ENCODE peak calls at places on chromosomes 3 and 15, in six cellular contexts. D is IMR-90, N is foreskin keratinocyte, S is iPS DF 6.9, Z is right cardiac atrium, K is psoas muscle. B is an unnamed sample.

GRCh38 chr3:25820372-25820771 is 30.5 kb downstream of the OXSM start:
- DNase-seq in N (peak; percentile 82), D (peak; percentile 99), K (no peak), Z (no peak), S (peak; percentile 33), B (no peak)

GRCh38 chr3:55702822-55703221 is 215.7 kb upstream of the WNT5A start:
- DNase-seq in Z (no peak), K (no peak), N (no peak), D (no peak), S (no peak), B (no peak)

GRCh38 chr3:124860599-124860998 is 26.6 kb downstream of the ITGB5 start:
- DNase-seq in S (no peak), K (peak; percentile 74), Z (peak; percentile 62), D (peak; percentile 96), N (peak; percentile 81), B (peak; percentile 70)

GRCh38 chr3:8777978-8778267 is 8.5 kb upstream of the OXTR start:
- DNase-seq in K (no peak), Z (no peak), S (no peak), D (no peak), N (no peak), B (no peak)

GRCh38 chr15:81006124-81006523 is 5.4 kb downstream of the TLNRD1 start:
- DNase-seq in K (no peak), D (no peak), Z (no peak), S (no peak), N (no peak), B (no peak)

GRCh38 chr3:16317561-16317945 is 52.5 kb downstream of the OXNAD1 start:
- DNase-seq in Z (no peak), D (no peak), S (no peak), N (no peak), K (no peak), B (no peak)

GRCh38 chr3:180102604-180103003 is 65.9 kb upstream of the PEX5L start:
- DNase-seq in S (no peak), Z (no peak), N (no peak), D (no peak), K (no peak), B (no peak)

GRCh38 chr15:50744601-50745000 is 20.9 kb downstream of the SPPL2A start:
- DNase-seq in D (peak; percentile 59), Z (no peak), N (no peak), K (no peak), S (no peak), B (no peak)

GRCh38 chr3:158791259-158791920 is 10.5 kb upstream of the MFSD1 start:
- DNase-seq in K (no peak), D (peak; percentile 86), Z (no peak), S (no peak), N (peak; percentile 47), B (no peak)

GRCh38 chr15:53694534-53694874 is 65.0 kb downstream of the WDR72 start:
- DNase-seq in N (no peak), Z (no peak), S (no peak), D (no peak), K (no peak), B (no peak)

GRCh38 chr3:71217640-71218222 is 365.8 kb downstream of the FOXP1 start:
- DNase-seq in K (no peak), D (no peak), N (no peak), S (no peak), Z (no peak), B (no peak)

GRCh38 chr3:174430986-174431385 is 428.1 kb upstream of the NAALADL2 start:
- DNase-seq in Z (no peak), S (no peak), K (no peak), N (no peak), D (no peak), B (no peak)

GRCh38 chr15:90400005-90400758 is 12.1 kb downstream of the IQGAP1 start:
- DNase-seq in S (no peak), Z (no peak), N (no peak), K (no peak), D (no peak), B (no peak)

GRCh38 chr15:49696441-49696840 is 75.6 kb downstream of the DTWD1 start:
- DNase-seq in Z (no peak), N (no peak), K (no peak), D (peak; percentile 80), S (no peak), B (no peak)

GRCh38 chr3:101195951-101196713 is 124.2 kb downstream of the IMPG2 start:
- DNase-seq in K (no peak), N (peak; percentile 89), D (peak; percentile 72), S (no peak), Z (no peak), B (no peak)

GRCh38 chr3:102715030-102715697 is 280.3 kb downstream of the ZPLD1 start:
- DNase-seq in D (no peak), S (no peak), N (peak; percentile 84), Z (no peak), K (no peak), B (no peak)

GRCh38 chr15:63703641-63704040 is 106.5 kb downstream of the FBXL22 start:
- DNase-seq in D (no peak), S (no peak), K (no peak), N (no peak), Z (no peak), B (no peak)

GRCh38 chr3:113136071-113136470 is 75.3 kb upstream of the BOC start:
- DNase-seq in Z (no peak), D (peak; percentile 27), S (no peak), N (no peak), K (no peak), B (no peak)

GRCh38 chr3:51280171-51280570 is 104.9 kb upstream of the MANF start:
- DNase-seq in S (no peak), D (no peak), K (no peak), Z (no peak), N (no peak), B (no peak)

GRCh38 chr15:88255496-88256171 is 905 bp downstream of the NTRK3 start:
- DNase-seq in K (no peak), Z (peak; percentile 69), D (peak; percentile 20), N (peak; percentile 23), S (no peak), B (no peak)

GRCh38 chr3:32937331-32937730 is 14.1 kb upstream of the CCR4 start:
- DNase-seq in S (no peak), Z (no peak), D (no peak), K (no peak), N (no peak), B (no peak)

GRCh38 chr3:155870133-155870944 is at the start of gene GMPS:
- DNase-seq in K (peak; percentile 97), Z (peak; percentile 99), D (peak; percentile 89), N (peak; percentile 82), S (peak; percentile 71), B (peak; percentile 94)

GRCh38 chr3:155870945-155871745 is 695 bp downstream of the GMPS start:
- DNase-seq in N (no peak), Z (peak; percentile 87), S (no peak), D (no peak), K (peak; percentile 71), B (peak; percentile 68)

GRCh38 chr3:155872904-155873646 is 2.6 kb downstream of the GMPS start:
- DNase-seq in D (no peak), S (no peak), N (no peak), Z (no peak), K (no peak), B (no peak)

GRCh38 chr3:155869664-155870063 is 786 bp upstream of the GMPS start:
- DNase-seq in K (no peak), S (no peak), Z (no peak), D (no peak), N (no peak), B (no peak)

DNA sequence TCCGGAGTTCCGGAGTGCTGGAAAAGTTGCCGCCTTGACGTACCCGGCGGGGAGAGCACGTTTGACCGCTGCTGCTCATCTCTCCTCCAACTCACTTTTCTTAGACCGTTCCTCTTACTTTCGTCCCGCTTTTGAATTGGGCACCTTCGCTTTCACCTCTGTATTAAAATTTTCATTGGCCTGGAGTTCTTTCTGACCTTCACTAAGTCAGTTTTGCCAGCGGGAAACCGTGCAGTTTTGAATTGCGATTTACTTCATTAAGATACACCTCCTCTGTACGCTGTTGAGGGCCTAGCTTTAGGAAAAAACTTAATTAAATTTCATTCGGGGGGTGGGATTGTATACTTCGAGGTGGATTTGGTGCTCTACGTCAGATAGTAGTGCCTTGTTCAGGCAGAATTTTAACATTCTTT is 1.3 kb downstream of the GMPS start:
- DNase-seq in D (peak; percentile 22), N (no peak), S (no peak), K (no peak), Z (no peak), B (no peak)
- H3K27ac ChIP-seq in D (peak overlapping the region; percentile 87), N (peak overlapping the region; percentile 55), S (no peak overlapping the region), K (peak overlapping the region; percentile 90), Z (peak overlapping the region; percentile 81), B (peak overlapping the region; percentile 96)

GRCh38 chr3:46950177-46950576 is 26.4 kb downstream of the CCDC12 start:
- DNase-seq in D (no peak), K (no peak), S (no peak), Z (no peak), N (no peak), B (no peak)

GRCh38 chr3:46947545-46947899 is 29.0 kb downstream of the CCDC12 start:
- DNase-seq in D (no peak), K (no peak), S (no peak), N (no peak), Z (no peak), B (no peak)

GRCh38 chr3:46947981-46948791 is 28.4 kb downstream of the CCDC12 start:
- DNase-seq in D (peak; percentile 52), S (no peak), Z (peak; percentile 72), N (peak; percentile 92), K (peak; percentile 82), B (peak; percentile 85)

GRCh38 chr3:46950661-46951241 is 25.8 kb downstream of the CCDC12 start:
- DNase-seq in Z (no peak), S (no peak), N (no peak), D (no peak), K (no peak), B (no peak)

GRCh38 chr3:46948830-46949671 is 27.5 kb downstream of the CCDC12 start:
- DNase-seq in Z (peak; percentile 75), S (no peak), N (no peak), K (no peak), D (no peak), B (peak; percentile 78)
- H3K4me1 ChIP-seq in Z (peaks cover 58% of the 10 kb centered on the region), S (peaks cover 9% of the 10 kb centered on the region), N (peaks cover 33% of the 10 kb centered on the region), K (peaks cover 84% of the 10 kb centered on the region), D (peaks cover 14% of the 10 kb centered on the region), B (peaks cover 58% of the 10 kb centered on the region)

GRCh38 chr3:128617557-128618397 is 32.8 kb downstream of the RPN1 start:
- DNase-seq in K (peak; percentile 99), S (peak; percentile 77), N (peak; percentile 79), Z (peak; percentile 100), D (peak; percentile 93), B (peak; percentile 98)

GRCh38 chr3:128616516-128617269 is 33.9 kb downstream of the RPN1 start:
- DNase-seq in D (no peak), S (no peak), K (no peak), N (no peak), Z (peak; percentile 59), B (no peak)

GRCh38 chr3:128619146-128619890 is 31.3 kb downstream of the RPN1 start:
- DNase-seq in N (peak; percentile 76), Z (no peak), S (no peak), K (no peak), D (peak; percentile 96), B (no peak)

GRCh38 chr3:128617270-128617556 is 33.4 kb downstream of the RPN1 start:
- DNase-seq in S (no peak), D (no peak), K (no peak), N (no peak), Z (no peak), B (no peak)

GRCh38 chr3:128618398-128618726 is 32.3 kb downstream of the RPN1 start:
- DNase-seq in S (no peak), Z (no peak), D (no peak), N (no peak), K (no peak), B (no peak)
- H3K27ac ChIP-seq in S (no peak overlapping the region), Z (peak overlapping the region; percentile 78), D (peak overlapping the region; percentile 78), N (no peak overlapping the region), K (peak overlapping the region; percentile 78), B (peak overlapping the region; percentile 76)

GRCh38 chr3:57982561-57983243 is 25.5 kb upstream of the FLNB start:
- DNase-seq in Z (peak; percentile 16), K (no peak), N (no peak), D (no peak), S (no peak), B (no peak)
- H3K4me1 ChIP-seq in Z (peaks cover 10% of the 10 kb centered on the region), K (no peaks in the 10 kb centered on the region), N (peaks cover 41% of the 10 kb centered on the region), D (peaks cover 21% of the 10 kb centered on the region), S (peaks cover 1% of the 10 kb centered on the region), B (peaks cover 1% of the 10 kb centered on the region)

B was measured in lung.